ENCODE peak calls at places on chromosomes 5 and 9, in nine cellular contexts. O is GM23338, T is MM.1S, M is K562, F is PC-9, H is HCT116, Q is PC-3, C is IMR-90, K is H1. B is an unnamed sample.

GRCh38 chr9:104177003-104177611 is 83.0 kb downstream of the SMC2 start:
- DNase-seq in O (peak; percentile 53), T (peak; percentile 25), M (no peak), F (no peak), H (peak; percentile 15), Q (peak; percentile 42), C (no peak), K (no peak), B (no peak)

GRCh38 chr5:66273131-66273530 is 129.0 kb downstream of the SREK1 start:
- DNase-seq in O (no peak), T (no peak), M (no peak), F (no peak), H (no peak), Q (no peak), C (no peak), K (no peak), B (no peak)

GRCh38 chr5:55480781-55481180 is 54.0 kb downstream of the PLPP1 start:
- DNase-seq in O (no peak), T (no peak), M (no peak), F (no peak), H (no peak), Q (peak; percentile 44), C (peak; percentile 79), K (no peak), B (peak; percentile 58)

GRCh38 chr5:40384782-40385390 is 294.8 kb upstream of the PTGER4 start:
- DNase-seq in O (no peak), T (no peak), M (no peak), F (no peak), H (no peak), Q (peak; percentile 39), C (no peak), K (no peak), B (no peak)

GRCh38 chr5:1265461-1266455 is 29.1 kb downstream of the TERT start:
- DNase-seq in O (no peak), T (no peak), M (no peak), F (no peak), H (no peak), Q (no peak), C (no peak), K (no peak), B (no peak)

GRCh38 chr5:1805326-1805725 is 4.1 kb downstream of the NDUFS6 start:
- DNase-seq in O (no peak), T (no peak), M (no peak), F (no peak), H (no peak), Q (no peak), C (no peak), K (no peak), B (no peak)

GRCh38 chr5:126093041-126093440 is 330.2 kb upstream of the GRAMD2B start:
- DNase-seq in O (no peak), T (no peak), M (no peak), F (no peak), H (no peak), Q (no peak), C (no peak), K (no peak), B (no peak)

GRCh38 chr5:13250450-13251291 is 693.8 kb downstream of the DNAH5 start:
- DNase-seq in O (peak; percentile 81), T (peak; percentile 46), M (peak; percentile 12), F (no peak), H (no peak), Q (peak; percentile 52), C (peak; percentile 6), K (no peak), B (no peak)

GRCh38 chr9:20981486-20981885 is 50.0 kb downstream of the HACD4 start:
- DNase-seq in O (no peak), T (no peak), M (no peak), F (peak; percentile 25), H (no peak), Q (peak; percentile 75), C (peak; percentile 88), K (no peak), B (peak; percentile 88)

GRCh38 chr5:33072296-33072695 is 361.2 kb downstream of the NPR3 start:
- DNase-seq in O (no peak), T (no peak), M (no peak), F (no peak), H (no peak), Q (peak; percentile 25), C (no peak), K (no peak), B (no peak)

GRCh38 chr9:115118471-115119156 is 657 bp upstream of the TNC start:
- DNase-seq in O (peak; percentile 75), T (no peak), M (no peak), F (peak; percentile 77), H (peak; percentile 50), Q (peak; percentile 96), C (peak; percentile 93), K (peak; percentile 81), B (peak; percentile 94)

GRCh38 chr5:146050061-146050460 is 55.3 kb downstream of the PLAC8L1 start:
- DNase-seq in O (no peak), T (no peak), M (no peak), F (no peak), H (no peak), Q (no peak), C (no peak), K (no peak), B (no peak)

GRCh38 chr9:132002827-132003704 is 76.6 kb downstream of the MED27 start:
- DNase-seq in O (no peak), T (no peak), M (no peak), F (no peak), H (no peak), Q (no peak), C (no peak), K (no peak), B (peak; percentile 46)

GRCh38 chr9:127904888-127905728 is 5.7 kb upstream of the ST6GALNAC6 start:
- DNase-seq in O (no peak), T (no peak), M (no peak), F (no peak), H (no peak), Q (no peak), C (no peak), K (no peak), B (no peak)

GRCh38 chr9:91207889-91208651 is 153.6 kb downstream of the AUH start:
- DNase-seq in O (no peak), T (peak; percentile 94), M (no peak), F (no peak), H (no peak), Q (no peak), C (peak; percentile 71), K (no peak), B (peak; percentile 58)

GRCh38 chr5:9888517-9888916 is 258.4 kb upstream of the TAS2R1 start:
- DNase-seq in O (no peak), T (no peak), M (no peak), F (no peak), H (no peak), Q (peak; percentile 81), C (peak; percentile 96), K (no peak), B (peak; percentile 80)

GRCh38 chr9:14238044-14238443 is 75.9 kb downstream of the NFIB start:
- DNase-seq in O (peak; percentile 34), T (no peak), M (no peak), F (peak; percentile 41), H (no peak), Q (peak; percentile 68), C (peak; percentile 18), K (no peak), B (peak; percentile 53)

GRCh38 chr5:180170111-180170809 is 38.8 kb downstream of the RASGEF1C start:
- DNase-seq in O (peak; percentile 33), T (no peak), M (no peak), F (no peak), H (no peak), Q (no peak), C (no peak), K (no peak), B (no peak)

GRCh38 chr5:64229163-64229774 is 63.6 kb downstream of the RNF180 start:
- DNase-seq in O (peak; percentile 77), T (peak; percentile 39), M (peak; percentile 27), F (no peak), H (no peak), Q (peak; percentile 76), C (peak; percentile 39), K (no peak), B (peak; percentile 28)

GRCh38 chr9:124733964-124734740 is 37.0 kb downstream of the NR6A1 start:
- DNase-seq in O (no peak), T (peak; percentile 87), M (no peak), F (peak; percentile 60), H (no peak), Q (no peak), C (no peak), K (no peak), B (no peak)
- H2AFZ ChIP-seq in O (no peak overlapping the region), T (peak overlapping the region; percentile 13), M (no peak overlapping the region), F (no peak overlapping the region), H (no peak overlapping the region), Q (no peak overlapping the region), C (no peak overlapping the region), K (no peak overlapping the region), B (no peak overlapping the region)

GRCh38 chr9:6450641-6451375 is 37.8 kb downstream of the UHRF2 start:
- DNase-seq in O (no peak), T (no peak), M (no peak), F (no peak), H (no peak), Q (no peak), C (no peak), K (no peak), B (peak; percentile 21)
- H4K20me1 ChIP-seq in O (peaks cover 17% of the 10 kb centered on the region), T (peaks cover 58% of the 10 kb centered on the region), M (peaks cover 7% of the 10 kb centered on the region), F (no peaks in the 10 kb centered on the region), H (no peaks in the 10 kb centered on the region), Q (peaks cover 9% of the 10 kb centered on the region), C (peaks cover 56% of the 10 kb centered on the region), K (peaks cover 6% of the 10 kb centered on the region), B (no peaks in the 10 kb centered on the region)

DNA sequence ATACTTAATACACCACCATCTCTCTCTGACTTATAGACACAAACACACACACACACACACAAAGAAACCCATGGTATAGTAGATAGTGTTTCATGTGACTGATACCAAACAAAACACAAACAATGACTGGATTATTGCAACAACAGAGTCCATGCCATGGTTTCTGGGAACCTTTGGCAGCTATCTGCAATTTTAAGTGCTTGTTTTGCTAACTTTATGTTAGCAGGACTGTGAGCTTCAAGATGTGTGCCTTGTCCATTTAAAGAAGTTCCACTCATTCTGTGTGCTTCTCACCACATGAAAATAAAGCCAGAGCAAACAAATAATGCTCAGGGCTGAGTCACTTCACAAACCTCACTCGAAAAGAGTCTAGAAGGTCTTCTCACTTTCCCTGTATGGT is 15.1 kb upstream of the LURAP1L start:
- DNase-seq in O (no peak), T (no peak), M (no peak), F (no peak), H (no peak), Q (peak; percentile 84), C (peak; percentile 73), K (no peak), B (peak; percentile 70)
- H2AFZ ChIP-seq in O (no peak overlapping the region), T (no peak overlapping the region), M (no peak overlapping the region), F (no peak overlapping the region), H (no peak overlapping the region), Q (no peak overlapping the region), C (no peak overlapping the region), K (peak overlapping the region; percentile 40), B (peak overlapping the region; percentile 47)

GRCh38 chr5:57221049-57221568 is 47.2 kb downstream of the GPBP1 start:
- DNase-seq in O (peak; percentile 73), T (peak; percentile 67), M (peak; percentile 34), F (no peak), H (peak; percentile 35), Q (peak; percentile 72), C (peak; percentile 65), K (no peak), B (peak; percentile 75)
- H4K20me1 ChIP-seq in O (peaks cover 51% of the 10 kb centered on the region), T (peaks cover 33% of the 10 kb centered on the region), M (peaks cover 7% of the 10 kb centered on the region), F (peaks cover 35% of the 10 kb centered on the region), H (peaks cover 30% of the 10 kb centered on the region), Q (peaks cover 11% of the 10 kb centered on the region), C (peaks cover 34% of the 10 kb centered on the region), K (peaks cover 18% of the 10 kb centered on the region), B (no peaks in the 10 kb centered on the region)